ENCODE peak calls at places on chromosomes 12 and 14, in nine cellular contexts. L, A, T, D, C, M, U, K and H are unnamed samples.
A peak's percentile ranks its signal among the peaks of the same experiment; 100 is the strongest.

GRCh38 chr12:30964896-30965612 is 38.5 kb downstream of the TSPAN11 start:
- DNase-seq in C (no peak), D (no peak), T (no peak), K (no peak), U (no peak), L (no peak), A (no peak), M (peak; percentile 39), H (no peak)

GRCh38 chr12:104792570-104792969 is 165.5 kb downstream of the SLC41A2 start:
- DNase-seq in A (no peak), M (no peak), T (peak; percentile 75), L (no peak), C (no peak), U (no peak), K (no peak), D (no peak), H (no peak)

GRCh38 chr12:88142610-88142991 is 494 bp downstream of the TMTC3 start:
- DNase-seq in T (no peak), M (peak; percentile 68), K (no peak), U (no peak), A (no peak), C (peak; percentile 18), L (no peak), D (peak; percentile 4), H (no peak)

GRCh38 chr14:65054471-65055085 is 47.7 kb downstream of the MAX start:
- DNase-seq in C (no peak), L (no peak), U (no peak), A (no peak), D (no peak), M (no peak), T (no peak), K (no peak), H (no peak)

GRCh38 chr12:5480218-5480952 is 48.5 kb downstream of the NTF3 start:
- DNase-seq in A (peak; percentile 2), K (no peak), M (no peak), D (no peak), L (no peak), T (peak; percentile 30), C (no peak), U (peak; percentile 19), H (no peak)

GRCh38 chr12:58832920-58833319 is 87.4 kb downstream of the LRIG3 start:
- DNase-seq in A (no peak), M (no peak), C (no peak), K (no peak), D (no peak), L (no peak), U (no peak), T (no peak), H (no peak)

GRCh38 chr14:90454041-90455000 is 57.5 kb downstream of the CALM1 start:
- DNase-seq in D (no peak), C (peak; percentile 85), A (peak; percentile 12), L (peak; percentile 94), T (peak; percentile 89), U (peak; percentile 89), K (no peak), M (peak; percentile 80), H (peak; percentile 91)

GRCh38 chr12:85814116-85814515 is 22.1 kb downstream of the RASSF9 start:
- DNase-seq in A (no peak), M (no peak), K (no peak), U (no peak), T (no peak), D (no peak), C (no peak), L (no peak), H (no peak)

GRCh38 chr12:2960432-2960956 is 1.3 kb downstream of the TEAD4 start:
- DNase-seq in C (no peak), T (peak; percentile 42), D (peak; percentile 31), L (no peak), M (no peak), U (no peak), A (no peak), K (no peak), H (no peak)

GRCh38 chr12:130879781-130880389 is 8.0 kb downstream of the RAN start:
- DNase-seq in L (no peak), C (no peak), A (no peak), M (no peak), D (no peak), T (no peak), K (no peak), U (no peak), H (no peak)

GRCh38 chr14:99793213-99794155 is at the start of gene EML1:
- DNase-seq in A (peak; percentile 74), C (peak; percentile 73), K (peak; percentile 99), T (peak; percentile 99), L (no peak), D (peak; percentile 71), M (peak; percentile 96), U (peak; percentile 41), H (no peak)

GRCh38 chr14:102901633-102902032 is 20.8 kb upstream of the AMN start:
- DNase-seq in T (no peak), D (no peak), K (peak; percentile 95), A (no peak), L (no peak), U (no peak), M (no peak), C (no peak), H (no peak)

GRCh38 chr12:102484017-102484731 is 3.8 kb upstream of the IGF1 start:
- DNase-seq in C (no peak), L (peak; percentile 5), K (peak; percentile 19), M (peak; percentile 59), A (peak; percentile 22), U (no peak), D (peak; percentile 24), T (peak; percentile 66), H (no peak)

GRCh38 chr12:125902991-125903390 is 837.8 kb downstream of the AACS start:
- DNase-seq in A (no peak), D (no peak), M (no peak), C (no peak), U (no peak), T (no peak), L (no peak), K (no peak), H (no peak)

GRCh38 chr12:49293056-49293956 is 1.6 kb upstream of the PRPH start:
- DNase-seq in M (peak; percentile 53), A (no peak), U (no peak), C (no peak), D (no peak), K (no peak), T (no peak), L (no peak), H (no peak)

GRCh38 chr12:100721193-100721592 is 73.4 kb upstream of the ANO4 start:
- DNase-seq in U (no peak), K (no peak), T (no peak), D (no peak), L (no peak), A (no peak), M (no peak), C (no peak), H (no peak)

GRCh38 chr12:14408208-14408607 is 42.7 kb downstream of the ATF7IP start:
- DNase-seq in A (no peak), T (no peak), C (no peak), L (no peak), D (no peak), K (no peak), U (no peak), M (no peak), H (no peak)

GRCh38 chr12:115771065-115771464 is 506.4 kb downstream of the MED13L start:
- DNase-seq in U (no peak), D (no peak), K (no peak), A (no peak), T (no peak), C (no peak), L (peak; percentile 20), M (no peak), H (no peak)

GRCh38 chr14:71290960-71291466 is 383.8 kb downstream of the PCNX1 start:
- DNase-seq in U (no peak), M (no peak), A (no peak), D (peak; percentile 62), L (no peak), C (no peak), K (peak; percentile 27), T (peak; percentile 40), H (no peak)

GRCh38 chr14:36856095-36856878 is 194.6 kb downstream of the PAX9 start:
- DNase-seq in T (no peak), A (no peak), L (no peak), K (no peak), U (no peak), M (no peak), C (no peak), D (no peak), H (no peak)

GRCh38 chr12:70576341-70577282 is 60.6 kb downstream of the PTPRB start:
- DNase-seq in K (peak; percentile 10), T (peak; percentile 39), M (no peak), U (no peak), D (no peak), L (peak; percentile 20), A (peak; percentile 74), C (no peak), H (no peak)

GRCh38 chr14:63624701-63625100 is 17.0 kb downstream of the WDR89 start:
- DNase-seq in T (no peak), L (no peak), A (no peak), C (no peak), D (no peak), U (no peak), M (no peak), K (no peak), H (no peak)

GRCh38 chr14:97359391-97359790 is 562.2 kb downstream of the VRK1 start:
- DNase-seq in M (no peak), K (no peak), L (no peak), D (no peak), T (no peak), U (no peak), C (no peak), A (peak; percentile 89), H (no peak)

GRCh38 chr14:94322648-94323570 is at the start of gene SERPINA6:
- DNase-seq in K (no peak), T (no peak), U (no peak), M (no peak), L (no peak), C (no peak), A (no peak), D (no peak), H (no peak)

GRCh38 chr12:58668831-58669230 is 251.5 kb downstream of the LRIG3 start:
- DNase-seq in M (no peak), T (no peak), U (no peak), L (no peak), C (no peak), A (no peak), D (no peak), K (no peak), H (no peak)

GRCh38 chr12:6567112-6567680 is 895 bp downstream of the NOP2 start:
- DNase-seq in L (no peak), D (no peak), K (no peak), U (no peak), M (no peak), C (no peak), T (no peak), A (no peak), H (no peak)

GRCh38 chr14:66595394-66595793 is 87.4 kb downstream of the GPHN start:
- DNase-seq in D (no peak), M (peak; percentile 39), T (no peak), C (no peak), K (no peak), L (no peak), A (no peak), U (no peak), H (no peak)

GRCh38 chr14:79044894-79045624 is 874.9 kb downstream of the NRXN3 start:
- DNase-seq in A (peak; percentile 39), D (no peak), C (no peak), K (no peak), T (peak; percentile 8), L (no peak), U (peak; percentile 44), M (no peak), H (no peak)

GRCh38 chr12:86748874-86749273 is 492.7 kb upstream of the MGAT4C start:
- DNase-seq in T (no peak), M (no peak), C (no peak), U (no peak), A (no peak), K (no peak), D (no peak), L (no peak), H (no peak)

GRCh38 chr12:102950107-102950949 is 7.1 kb upstream of the ASCL1 start:
- DNase-seq in M (no peak), U (no peak), L (no peak), D (no peak), K (no peak), A (peak; percentile 49), T (no peak), C (no peak), H (no peak)